ENCODE peak calls at places on chromosome 18, in six cellular contexts. V, G, R, P, S and K are unnamed samples.

GRCh38 chr18:79200546-79201268 is 131.5 kb downstream of the ATP9B start:
- DNase-seq in P (peak; percentile 51), R (peak; percentile 22), V (no peak), G (no peak), S (peak; percentile 19), K (peak; percentile 18)

GRCh38 chr18:42915240-42915791 is 200.2 kb downstream of the RIT2 start:
- DNase-seq in R (no peak), G (no peak), V (no peak), S (no peak), P (no peak), K (no peak)

GRCh38 chr18:79386547-79386946 is 9.2 kb upstream of the NFATC1 start:
- DNase-seq in S (no peak), P (no peak), G (no peak), V (no peak), R (no peak), K (no peak)

GRCh38 chr18:55407191-55407590 is 180.8 kb downstream of the TCF4 start:
- DNase-seq in G (no peak), V (no peak), P (no peak), S (no peak), R (no peak), K (no peak)

GRCh38 chr18:3329471-3329870 is 67.5 kb downstream of the MYL12B start:
- DNase-seq in V (no peak), G (no peak), P (no peak), R (no peak), S (no peak), K (no peak)

GRCh38 chr18:60277855-60278480 is 94.6 kb downstream of the MC4R start:
- DNase-seq in S (peak; percentile 17), P (no peak), V (no peak), R (peak; percentile 62), G (peak; percentile 65), K (no peak)

GRCh38 chr18:30971338-30971956 is 71.1 kb downstream of the DSC3 start:
- DNase-seq in G (no peak), V (peak; percentile 56), R (peak; percentile 51), S (peak; percentile 50), P (no peak), K (no peak)

GRCh38 chr18:61831071-61831470 is 61.7 kb downstream of the RNF152 start:
- DNase-seq in P (no peak), V (no peak), G (peak; percentile 61), R (peak; percentile 57), S (peak; percentile 76), K (no peak)

GRCh38 chr18:51399491-51400122 is 202.1 kb upstream of the MEX3C start:
- DNase-seq in P (no peak), G (no peak), V (no peak), S (no peak), R (peak; percentile 89), K (no peak)

GRCh38 chr18:44943201-44943881 is 262.7 kb downstream of the SETBP1 start:
- DNase-seq in V (no peak), P (no peak), S (peak; percentile 9), R (peak; percentile 3), G (peak; percentile 81), K (no peak)

GRCh38 chr18:25827961-25828561 is 262.4 kb downstream of the SS18 start:
- DNase-seq in G (peak; percentile 28), R (peak; percentile 14), P (no peak), S (no peak), V (no peak), K (peak; percentile 52)

GRCh38 chr18:78984941-78985784 is 5.5 kb downstream of the SALL3 start:
- DNase-seq in V (peak; percentile 4), G (no peak), R (peak; percentile 29), S (peak; percentile 25), P (no peak), K (no peak)

GRCh38 chr18:21629089-21629832 is 17.1 kb downstream of the SNRPD1 start:
- DNase-seq in V (no peak), P (no peak), R (no peak), S (no peak), G (no peak), K (no peak)

GRCh38 chr18:2002604-2003003 is 568.7 kb downstream of the METTL4 start:
- DNase-seq in V (peak; percentile 79), S (no peak), G (no peak), R (peak; percentile 34), P (no peak), K (no peak)

GRCh38 chr18:77065221-77065981 is 67.2 kb downstream of the MBP start:
- DNase-seq in R (peak; percentile 98), G (peak; percentile 97), P (peak; percentile 63), S (peak; percentile 96), V (no peak), K (no peak)

GRCh38 chr18:48838166-48838775 is 112.5 kb downstream of the SMAD7 start:
- DNase-seq in P (no peak), G (no peak), S (no peak), V (no peak), R (no peak), K (no peak)

GRCh38 chr18:50013363-50014138 is 181.4 kb downstream of the MYO5B start:
- DNase-seq in R (no peak), G (no peak), V (no peak), S (peak; percentile 9), P (no peak), K (no peak)

GRCh38 chr18:57437782-57438668 is 2.9 kb downstream of the ONECUT2 start:
- DNase-seq in G (peak; percentile 37), V (no peak), S (peak; percentile 60), P (peak; percentile 67), R (peak; percentile 70), K (peak; percentile 88)

GRCh38 chr18:48942086-48942485 is 8.7 kb downstream of the SMAD7 start:
- DNase-seq in S (no peak), V (no peak), R (no peak), G (no peak), P (no peak), K (no peak)

GRCh38 chr18:74353169-74353775 is 37.6 kb downstream of the C18orf63 start:
- DNase-seq in G (peak; percentile 77), V (peak; percentile 52), R (peak; percentile 88), P (peak; percentile 64), S (peak; percentile 86), K (peak; percentile 44)

GRCh38 chr18:5510109-5510846 is 33.5 kb downstream of the EPB41L3 start:
- DNase-seq in P (no peak), R (no peak), G (peak; percentile 64), S (peak; percentile 71), V (no peak), K (no peak)

GRCh38 chr18:76495435-76496199 is 575 bp upstream of the ZNF516 start:
- DNase-seq in G (peak; percentile 40), P (peak; percentile 48), R (peak; percentile 60), S (peak; percentile 65), V (no peak), K (peak; percentile 49)

GRCh38 chr18:26233208-26233607 is 7.0 kb downstream of the TAF4B start:
- DNase-seq in P (no peak), R (no peak), G (no peak), S (no peak), V (no peak), K (no peak)

GRCh38 chr18:51110073-51110797 is 80.2 kb downstream of the SMAD4 start:
- DNase-seq in V (peak; percentile 58), G (peak; percentile 33), S (peak; percentile 33), P (peak; percentile 38), R (peak; percentile 43), K (peak; percentile 63)

GRCh38 chr18:47953471-47953931 is 23.0 kb upstream of the SMAD2 start:
- DNase-seq in R (peak; percentile 64), G (no peak), S (peak; percentile 79), P (no peak), V (no peak), K (peak; percentile 53)

GRCh38 chr18:75244336-75244735 is 33.7 kb downstream of the TSHZ1 start:
- DNase-seq in S (no peak), R (no peak), P (no peak), G (no peak), V (peak; percentile 12), K (peak; percentile 51)

GRCh38 chr18:2905802-2906521 is 59.2 kb downstream of the EMILIN2 start:
- DNase-seq in R (peak; percentile 57), G (no peak), V (no peak), P (peak; percentile 46), S (peak; percentile 47), K (peak; percentile 70)

GRCh38 chr18:8800041-8800441 is 94.7 kb downstream of the MTCL1 start:
- DNase-seq in S (no peak), R (peak; percentile 51), G (no peak), V (no peak), P (peak; percentile 78), K (no peak)

GRCh38 chr18:64409511-64409910 is 260.6 kb upstream of the LINC00305 start:
- DNase-seq in S (peak; percentile 0), R (peak; percentile 8), P (no peak), V (no peak), G (peak; percentile 2), K (peak; percentile 4)
- TF ChIP-seq CTCF in S (no peak), R (peak; percentile 24), P (peak; percentile 37), V (no peak), G (peak; percentile 48), K (peak; percentile 37)

DNA sequence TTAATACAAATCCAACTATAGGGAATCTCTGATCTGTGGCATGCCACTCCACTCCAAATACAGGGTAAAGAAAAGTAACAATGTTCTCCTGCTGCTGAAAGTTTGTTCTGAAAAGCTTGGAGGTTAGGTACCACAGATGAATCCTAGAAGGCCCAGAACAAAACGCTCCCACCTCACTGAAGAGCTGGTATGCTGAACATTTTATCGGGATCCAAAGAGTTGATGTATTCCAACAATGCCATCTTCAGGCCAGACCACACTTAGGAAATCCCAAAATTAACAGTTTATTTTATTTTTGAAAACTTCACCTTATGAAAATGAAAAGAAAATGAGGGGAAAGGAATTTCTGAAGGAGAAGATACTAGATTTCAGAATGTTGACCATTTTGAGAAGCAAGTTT is 145.1 kb upstream of the CDH19 start:
- DNase-seq in G (peak; percentile 4), P (no peak), S (peak; percentile 51), V (no peak), R (peak; percentile 53), K (no peak)
- TF ChIP-seq CTCF in G (peak; percentile 30), P (no peak), S (peak; percentile 14), V (no peak), R (peak; percentile 30), K (peak; percentile 31)

DNA sequence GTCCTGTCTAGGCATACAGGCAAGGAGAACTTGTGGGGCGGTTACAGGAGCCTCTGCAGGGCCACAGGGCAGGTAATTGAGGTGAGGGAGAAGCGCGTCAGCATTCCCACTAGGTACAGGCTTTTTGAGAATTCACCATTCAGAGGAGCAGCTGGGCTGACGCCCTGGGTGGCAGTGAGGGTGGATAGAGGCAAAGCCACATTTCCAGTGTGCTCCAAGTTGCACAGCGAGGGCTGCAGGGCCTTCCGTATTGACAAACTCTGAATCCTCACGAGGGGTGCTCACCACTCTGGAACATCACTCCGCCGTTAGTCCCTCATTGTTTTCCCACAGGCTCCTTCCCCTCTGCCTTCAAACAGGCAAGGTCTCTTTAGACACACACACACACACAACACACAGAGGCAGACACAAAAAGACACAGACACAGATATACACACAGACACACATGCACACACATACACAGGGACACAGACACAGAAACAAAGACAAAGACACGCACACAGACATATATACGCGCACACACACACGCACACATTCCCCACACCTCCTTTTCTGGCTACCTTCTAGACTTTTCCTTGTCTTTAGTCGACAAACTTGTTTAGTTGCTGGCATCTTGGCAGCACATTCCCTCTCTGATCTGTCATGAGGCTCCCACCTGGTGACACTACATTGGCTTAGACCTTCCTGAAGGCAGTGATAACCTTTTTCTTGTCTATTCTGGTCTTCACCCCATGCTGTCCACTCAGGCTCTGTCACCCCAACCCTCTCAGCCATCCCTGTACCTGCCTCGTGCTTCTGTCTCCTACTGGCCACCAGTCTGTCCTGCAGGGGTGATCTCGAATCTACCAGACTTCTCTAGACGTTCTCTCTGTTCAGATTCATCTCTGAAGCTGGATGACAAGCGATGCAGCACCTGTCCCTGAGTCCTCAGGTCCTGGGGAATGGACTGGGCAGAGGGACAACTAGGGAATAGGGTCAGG is 136.8 kb downstream of the ALPK2 start:
- DNase-seq in S (no peak), R (no peak), G (no peak), V (no peak), P (no peak), K (no peak)
- TF ChIP-seq CTCF in S (no peak), R (no peak), G (peak; percentile 12), V (no peak), P (no peak), K (no peak)

GRCh38 chr18:66616523-66616983 is 12.7 kb upstream of the CDH19 start:
- DNase-seq in R (peak; percentile 8), P (no peak), G (no peak), V (no peak), S (peak; percentile 35), K (peak; percentile 21)
- TF ChIP-seq CTCF in R (peak; percentile 51), P (peak; percentile 12), G (peak; percentile 79), V (no peak), S (peak; percentile 52), K (peak; percentile 55)